ENCODE peak calls at places on chromosomes 13 and 19, in eight cellular contexts. I is gastrocnemius medialis; B is NCI-H1092; P is tibial nerve; Y is H1; A is astrocyte of the spinal cord; L is C1 segment of cervical spinal cord; G is activated CD4-positive, alpha-beta T cell treated with anti-CD3 and anti-CD28 coated beads for 24 hours. C is an unnamed sample.

GRCh38 chr13:59542303-59542702 is 621.4 kb downstream of the DIAPH3 start:
- DNase-seq in I (no peak), B (no peak), P (no peak), Y (no peak), A (no peak), L (no peak), G (no peak), C (no peak)

GRCh38 chr13:65965496-65965895 is 1264.6 kb downstream of the PCDH9 start:
- DNase-seq in I (no peak), B (no peak), P (no peak), Y (no peak), A (peak), L (no peak), G (no peak), C (no peak)

GRCh38 chr13:39913928-39914327 is 258.5 kb downstream of the COG6 start:
- DNase-seq in I (peak), B (no peak), P (peak), Y (no peak), A (peak), L (no peak), G (no peak), C (no peak)

GRCh38 chr13:91078093-91078679 is 269.3 kb upstream of the MIR17HG start:
- DNase-seq in I (no peak), B (no peak), P (no peak), Y (no peak), A (peak), L (no peak), G (no peak), C (no peak)

GRCh38 chr19:11737964-11738745 is 591 bp downstream of the ZNF823 start:
- DNase-seq in I (peak), B (no peak), P (peak), Y (no peak), A (peak), L (peak), G (no peak), C (no peak)

GRCh38 chr13:46015374-46015773 is 37.2 kb downstream of the ZC3H13 start:
- DNase-seq in I (no peak), B (no peak), P (no peak), Y (no peak), A (no peak), L (no peak), G (no peak), C (no peak)

GRCh38 chr19:17404015-17404414 is 1.4 kb downstream of the BST2 start:
- DNase-seq in I (no peak), B (no peak), P (no peak), Y (no peak), A (no peak), L (no peak), G (no peak), C (no peak)

GRCh38 chr19:778910-779653 is 18.2 kb upstream of the PTBP1 start:
- DNase-seq in I (no peak), B (no peak), P (peak), Y (no peak), A (peak), L (no peak), G (no peak), C (no peak)

GRCh38 chr19:47241919-47242644 is 11.1 kb upstream of the BBC3 start:
- DNase-seq in I (no peak), B (no peak), P (no peak), Y (no peak), A (no peak), L (no peak), G (no peak), C (no peak)

GRCh38 chr13:75180805-75181455 is 301.0 kb downstream of the TBC1D4 start:
- DNase-seq in I (no peak), B (no peak), P (no peak), Y (no peak), A (peak), L (no peak), G (no peak), C (no peak)

GRCh38 chr19:3184847-3185481 is 766 bp upstream of the NCLN start:
- DNase-seq in I (peak), B (peak), P (peak), Y (no peak), A (no peak), L (peak), G (peak), C (no peak)

GRCh38 chr19:29576043-29576442 is 30.0 kb upstream of the POP4 start:
- DNase-seq in I (no peak), B (no peak), P (no peak), Y (no peak), A (no peak), L (no peak), G (no peak), C (no peak)

GRCh38 chr19:55173717-55174409 is 6.2 kb downstream of the SYT5 start:
- DNase-seq in I (no peak), B (no peak), P (no peak), Y (no peak), A (peak), L (no peak), G (no peak), C (no peak)

GRCh38 chr19:49533551-49534488 is 6.0 kb downstream of the RCN3 start:
- DNase-seq in I (peak), B (no peak), P (peak), Y (no peak), A (peak), L (no peak), G (peak), C (no peak)

GRCh38 chr13:114043421-114044053 is 69.7 kb upstream of the C13orf46 start:
- DNase-seq in I (peak), B (peak), P (peak), Y (no peak), A (peak), L (no peak), G (no peak), C (no peak)

GRCh38 chr19:32748497-32748896 is 28.9 kb downstream of the TDRD12 start:
- DNase-seq in I (no peak), B (no peak), P (no peak), Y (no peak), A (no peak), L (no peak), G (no peak), C (no peak)

GRCh38 chr13:48160879-48161278 is 66.0 kb upstream of the MED4 start:
- DNase-seq in I (peak), B (no peak), P (peak), Y (no peak), A (peak), L (no peak), G (no peak), C (no peak)

GRCh38 chr19:642755-643727 is 3.4 kb downstream of the FGF22 start:
- DNase-seq in I (no peak), B (no peak), P (no peak), Y (no peak), A (no peak), L (no peak), G (no peak), C (no peak)

GRCh38 chr13:21673592-21674270 is 2.9 kb downstream of the FGF9 start:
- DNase-seq in I (no peak), B (peak), P (no peak), Y (no peak), A (no peak), L (no peak), G (no peak), C (no peak)

GRCh38 chr13:70964124-70964523 is 855.9 kb upstream of the KLHL1 start:
- DNase-seq in I (no peak), B (peak), P (no peak), Y (no peak), A (no peak), L (no peak), G (no peak), C (no peak)

GRCh38 chr13:99215466-99215865 is 14.8 kb downstream of the UBAC2 start:
- DNase-seq in I (no peak), B (no peak), P (no peak), Y (no peak), A (no peak), L (no peak), G (no peak), C (no peak)

GRCh38 chr13:81480634-81481033 is 1139.7 kb upstream of the SPRY2 start:
- DNase-seq in I (no peak), B (peak), P (no peak), Y (no peak), A (no peak), L (no peak), G (no peak), C (no peak)

GRCh38 chr13:43079392-43079931 is 56.1 kb downstream of the DNAJC15 start:
- DNase-seq in I (no peak), B (no peak), P (no peak), Y (no peak), A (no peak), L (no peak), G (no peak), C (no peak)

GRCh38 chr13:73835138-73835721 is 299.0 kb downstream of the KLF12 start:
- DNase-seq in I (no peak), B (peak), P (no peak), Y (no peak), A (peak), L (no peak), G (no peak), C (peak)

GRCh38 chr13:57629821-57630235 is 1.7 kb upstream of the PCDH17 start:
- DNase-seq in I (no peak), B (peak), P (no peak), Y (peak), A (peak), L (peak), G (no peak), C (peak)

GRCh38 chr13:113656831-113657671 is 947 bp downstream of the ATP4B start:
- DNase-seq in I (no peak), B (no peak), P (peak), Y (no peak), A (no peak), L (no peak), G (no peak), C (no peak)

GRCh38 chr19:18290250-18291018 is 9.0 kb upstream of the JUND start:
- DNase-seq in I (no peak), B (no peak), P (no peak), Y (no peak), A (no peak), L (no peak), G (peak), C (no peak)

GRCh38 chr13:97853550-97853949 is 99.9 kb upstream of the IPO5 start:
- DNase-seq in I (no peak), B (no peak), P (no peak), Y (no peak), A (no peak), L (no peak), G (no peak), C (no peak)

GRCh38 chr19:55638864-55639359 is 1.9 kb upstream of the ZNF580 start:
- DNase-seq in I (no peak), B (no peak), P (no peak), Y (no peak), A (no peak), L (no peak), G (no peak), C (no peak)

GRCh38 chr13:70816853-70817252 is 708.6 kb upstream of the KLHL1 start:
- DNase-seq in I (no peak), B (no peak), P (no peak), Y (no peak), A (peak), L (no peak), G (no peak), C (no peak)

GRCh38 chr13:29676535-29676934 is 81.0 kb upstream of the SLC7A1 start:
- DNase-seq in I (no peak), B (no peak), P (no peak), Y (no peak), A (peak), L (no peak), G (no peak), C (no peak)

GRCh38 chr13:79671420-79671819 is 190.5 kb downstream of the NDFIP2 start:
- DNase-seq in I (no peak), B (no peak), P (no peak), Y (no peak), A (no peak), L (no peak), G (no peak), C (no peak)

GRCh38 chr19:19405919-19406877 is 723 bp downstream of the GATAD2A start:
- DNase-seq in I (no peak), B (peak), P (no peak), Y (no peak), A (peak), L (no peak), G (peak), C (no peak)

C was measured in NT2/D1.